ENCODE peak calls at places on chromosome 22, in ten cellular contexts. One of them, this sample, is unnamed.

GRCh38 chr22:28118957-28119631 is 200.0 kb upstream of the PITPNB start:
- DNase-seq in spleen: no peak
- DNase-seq in A549: no peak
- DNase-seq in heart left ventricle: no peak
- DNase-seq in body of pancreas: no peak
- DNase-seq in adrenal gland: no peak
- DNase-seq in testis: no peak
- DNase-seq in sigmoid colon: no peak
- DNase-seq in endothelial cell of umbilical vein: no peak
- DNase-seq in K562: no peak
- DNase-seq in this sample: no peak

GRCh38 chr22:23790819-23791736 is 4.3 kb downstream of the SMARCB1 start:
- DNase-seq in spleen: peak; percentile 51
- DNase-seq in A549: no peak
- DNase-seq in heart left ventricle: no peak
- DNase-seq in body of pancreas: no peak
- DNase-seq in adrenal gland: no peak
- DNase-seq in testis: peak; percentile 52
- DNase-seq in sigmoid colon: no peak
- DNase-seq in endothelial cell of umbilical vein: no peak
- DNase-seq in K562: no peak
- DNase-seq in this sample: no peak

GRCh38 chr22:26970809-26971394 is 313.5 kb downstream of the MIAT start:
- DNase-seq in spleen: no peak
- DNase-seq in A549: no peak
- DNase-seq in heart left ventricle: no peak
- DNase-seq in body of pancreas: no peak
- DNase-seq in adrenal gland: no peak
- DNase-seq in testis: no peak
- DNase-seq in sigmoid colon: no peak
- DNase-seq in endothelial cell of umbilical vein: no peak
- DNase-seq in K562: no peak
- DNase-seq in this sample: no peak

GRCh38 chr22:39941661-39942060 is 18.5 kb upstream of the TMA7B start:
- DNase-seq in spleen: no peak
- DNase-seq in A549: no peak
- DNase-seq in heart left ventricle: no peak
- DNase-seq in body of pancreas: no peak
- DNase-seq in adrenal gland: no peak
- DNase-seq in testis: no peak
- DNase-seq in sigmoid colon: no peak
- DNase-seq in endothelial cell of umbilical vein: no peak
- DNase-seq in K562: no peak
- DNase-seq in this sample: no peak

GRCh38 chr22:23035557-23036277 is 34.6 kb upstream of the GNAZ start:
- DNase-seq in spleen: peak; percentile 84
- DNase-seq in A549: no peak
- DNase-seq in heart left ventricle: no peak
- DNase-seq in body of pancreas: no peak
- DNase-seq in adrenal gland: no peak
- DNase-seq in testis: no peak
- DNase-seq in sigmoid colon: no peak
- DNase-seq in endothelial cell of umbilical vein: no peak
- DNase-seq in K562: peak; percentile 56
- DNase-seq in this sample: no peak

GRCh38 chr22:17990942-17991341 is 33.4 kb downstream of the MICAL3 start:
- DNase-seq in spleen: peak; percentile 50
- DNase-seq in A549: no peak
- DNase-seq in heart left ventricle: peak; percentile 34
- DNase-seq in body of pancreas: no peak
- DNase-seq in adrenal gland: no peak
- DNase-seq in testis: no peak
- DNase-seq in sigmoid colon: peak; percentile 32
- DNase-seq in endothelial cell of umbilical vein: no peak
- DNase-seq in K562: no peak
- DNase-seq in this sample: no peak

GRCh38 chr22:23315341-23315917 is 135.1 kb downstream of the BCR start:
- DNase-seq in spleen: peak; percentile 84
- DNase-seq in A549: peak; percentile 13
- DNase-seq in heart left ventricle: peak; percentile 32
- DNase-seq in body of pancreas: peak; percentile 56
- DNase-seq in adrenal gland: peak; percentile 75
- DNase-seq in testis: peak; percentile 80
- DNase-seq in sigmoid colon: peak; percentile 87
- DNase-seq in endothelial cell of umbilical vein: peak; percentile 49
- DNase-seq in K562: peak; percentile 80
- DNase-seq in this sample: peak; percentile 57

GRCh38 chr22:24965822-24966626 is 13.5 kb downstream of the KIAA1671 start:
- DNase-seq in spleen: no peak
- DNase-seq in A549: no peak
- DNase-seq in heart left ventricle: peak; percentile 45
- DNase-seq in body of pancreas: peak; percentile 90
- DNase-seq in adrenal gland: peak; percentile 92
- DNase-seq in testis: peak; percentile 55
- DNase-seq in sigmoid colon: no peak
- DNase-seq in endothelial cell of umbilical vein: peak; percentile 65
- DNase-seq in K562: no peak
- DNase-seq in this sample: peak; percentile 90

GRCh38 chr22:40855104-40855959 is 1.1 kb downstream of the ST13 start:
- DNase-seq in spleen: no peak
- DNase-seq in A549: no peak
- DNase-seq in heart left ventricle: no peak
- DNase-seq in body of pancreas: no peak
- DNase-seq in adrenal gland: peak; percentile 20
- DNase-seq in testis: peak; percentile 29
- DNase-seq in sigmoid colon: no peak
- DNase-seq in endothelial cell of umbilical vein: no peak
- DNase-seq in K562: no peak
- DNase-seq in this sample: no peak

GRCh38 chr22:29580200-29580810 is 608 bp downstream of the NIPSNAP1 start:
- DNase-seq in spleen: peak; percentile 74
- DNase-seq in A549: no peak
- DNase-seq in heart left ventricle: no peak
- DNase-seq in body of pancreas: peak; percentile 17
- DNase-seq in adrenal gland: no peak
- DNase-seq in testis: no peak
- DNase-seq in sigmoid colon: no peak
- DNase-seq in endothelial cell of umbilical vein: no peak
- DNase-seq in K562: no peak
- DNase-seq in this sample: no peak

GRCh38 chr22:29578462-29578861 is 2.5 kb downstream of the NIPSNAP1 start:
- DNase-seq in spleen: no peak
- DNase-seq in A549: no peak
- DNase-seq in heart left ventricle: no peak
- DNase-seq in body of pancreas: no peak
- DNase-seq in adrenal gland: no peak
- DNase-seq in testis: no peak
- DNase-seq in sigmoid colon: no peak
- DNase-seq in endothelial cell of umbilical vein: no peak
- DNase-seq in K562: no peak
- DNase-seq in this sample: no peak

GRCh38 chr22:29584975-29585374 is 4.1 kb upstream of the NIPSNAP1 start:
- DNase-seq in spleen: no peak
- DNase-seq in A549: no peak
- DNase-seq in heart left ventricle: no peak
- DNase-seq in body of pancreas: no peak
- DNase-seq in adrenal gland: peak; percentile 28
- DNase-seq in testis: no peak
- DNase-seq in sigmoid colon: no peak
- DNase-seq in endothelial cell of umbilical vein: no peak
- DNase-seq in K562: no peak
- DNase-seq in this sample: no peak

GRCh38 chr22:29581799-29582198 is 886 bp upstream of the NIPSNAP1 start:
- DNase-seq in spleen: no peak
- DNase-seq in A549: no peak
- DNase-seq in heart left ventricle: no peak
- DNase-seq in body of pancreas: no peak
- DNase-seq in adrenal gland: no peak
- DNase-seq in testis: no peak
- DNase-seq in sigmoid colon: no peak
- DNase-seq in endothelial cell of umbilical vein: no peak
- DNase-seq in K562: no peak
- DNase-seq in this sample: no peak
- H3K4me3 ChIP-seq in spleen: peak overlapping the region; percentile 77
- H3K4me3 ChIP-seq in A549: peak overlapping the region; percentile 71
- H3K4me3 ChIP-seq in heart left ventricle: no peak overlapping the region
- H3K4me3 ChIP-seq in body of pancreas: no peak overlapping the region
- H3K4me3 ChIP-seq in adrenal gland: no peak overlapping the region
- H3K4me3 ChIP-seq in testis: peak overlapping the region; percentile 65
- H3K4me3 ChIP-seq in sigmoid colon: no peak overlapping the region
- H3K4me3 ChIP-seq in endothelial cell of umbilical vein: no peak overlapping the region
- H3K4me3 ChIP-seq in K562: no peak overlapping the region
- H3K4me3 ChIP-seq in this sample: peak overlapping the region; percentile 68

DNA sequence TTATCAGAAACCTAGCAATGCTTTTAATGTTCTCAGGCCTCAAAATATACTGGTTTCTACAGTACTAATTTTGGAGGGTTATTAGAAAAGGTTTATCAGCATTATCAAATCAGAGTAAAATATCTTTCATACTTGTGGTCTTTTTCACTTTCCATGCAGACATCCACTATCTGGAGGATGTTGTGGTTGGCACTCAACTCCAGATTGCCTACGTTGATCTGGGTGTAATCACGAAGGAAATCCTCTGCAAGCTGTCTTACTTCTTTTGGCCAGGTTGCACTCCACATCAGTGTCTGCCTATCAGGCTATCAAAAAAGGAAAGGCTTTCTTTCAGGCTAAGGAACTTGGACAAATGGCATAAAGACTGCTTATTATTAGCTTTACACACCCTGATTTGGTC is 11.6 kb downstream of the DDX17 start:
- DNase-seq in spleen: no peak
- DNase-seq in A549: no peak
- DNase-seq in heart left ventricle: no peak
- DNase-seq in body of pancreas: no peak
- DNase-seq in adrenal gland: no peak
- DNase-seq in testis: no peak
- DNase-seq in sigmoid colon: no peak
- DNase-seq in endothelial cell of umbilical vein: no peak
- DNase-seq in K562: no peak
- DNase-seq in this sample: no peak
- TF ChIP-seq POLR2A in spleen: no peak
- TF ChIP-seq POLR2A in A549: no peak
- TF ChIP-seq POLR2A in heart left ventricle: no peak
- TF ChIP-seq POLR2A in body of pancreas: no peak
- TF ChIP-seq POLR2A in adrenal gland: no peak
- TF ChIP-seq POLR2A in testis: no peak
- TF ChIP-seq POLR2A in sigmoid colon: no peak
- TF ChIP-seq POLR2A in endothelial cell of umbilical vein: peak; percentile 27
- TF ChIP-seq POLR2A in K562: no peak
- TF ChIP-seq POLR2A in this sample: no peak

GRCh38 chr22:46731246-46732040 is 6.6 kb downstream of the CERK start:
- DNase-seq in spleen: no peak
- DNase-seq in A549: no peak
- DNase-seq in heart left ventricle: peak; percentile 72
- DNase-seq in body of pancreas: peak; percentile 90
- DNase-seq in adrenal gland: peak; percentile 81
- DNase-seq in testis: peak; percentile 69
- DNase-seq in sigmoid colon: no peak
- DNase-seq in endothelial cell of umbilical vein: no peak
- DNase-seq in K562: no peak
- DNase-seq in this sample: peak; percentile 89
- H3K4me3 ChIP-seq in spleen: no peak overlapping the region
- H3K4me3 ChIP-seq in A549: no peak overlapping the region
- H3K4me3 ChIP-seq in heart left ventricle: no peak overlapping the region
- H3K4me3 ChIP-seq in body of pancreas: no peak overlapping the region
- H3K4me3 ChIP-seq in adrenal gland: no peak overlapping the region
- H3K4me3 ChIP-seq in testis: no peak overlapping the region
- H3K4me3 ChIP-seq in sigmoid colon: no peak overlapping the region
- H3K4me3 ChIP-seq in endothelial cell of umbilical vein: no peak overlapping the region
- H3K4me3 ChIP-seq in K562: no peak overlapping the region
- H3K4me3 ChIP-seq in this sample: no peak overlapping the region

DNA sequence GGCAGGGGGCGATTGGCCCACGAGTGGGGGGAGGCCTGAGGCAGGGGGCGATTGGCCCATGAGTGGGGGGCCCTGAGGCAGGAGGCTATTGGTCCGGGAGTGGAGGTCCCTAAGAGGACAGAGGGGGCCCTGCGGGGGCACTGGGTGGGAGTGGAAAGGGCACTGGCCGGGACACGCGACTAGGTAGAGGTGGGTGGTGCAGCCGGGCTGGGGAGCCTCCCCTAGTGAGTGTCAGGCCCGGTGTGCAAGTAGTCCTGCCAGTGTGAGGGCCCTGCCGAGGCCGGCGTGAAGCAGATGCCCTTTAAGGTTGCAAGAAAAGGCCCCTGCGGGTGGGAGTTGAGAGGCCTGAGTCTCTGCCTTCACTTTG is 909 bp upstream of the BRD1 start:
- DNase-seq in spleen: peak; percentile 83
- DNase-seq in A549: no peak
- DNase-seq in heart left ventricle: no peak
- DNase-seq in body of pancreas: no peak
- DNase-seq in adrenal gland: no peak
- DNase-seq in testis: no peak
- DNase-seq in sigmoid colon: no peak
- DNase-seq in endothelial cell of umbilical vein: no peak
- DNase-seq in K562: no peak
- DNase-seq in this sample: no peak
- TF ChIP-seq POLR2A in spleen: no peak
- TF ChIP-seq POLR2A in A549: no peak
- TF ChIP-seq POLR2A in heart left ventricle: no peak
- TF ChIP-seq POLR2A in body of pancreas: no peak
- TF ChIP-seq POLR2A in adrenal gland: no peak
- TF ChIP-seq POLR2A in testis: no peak
- TF ChIP-seq POLR2A in sigmoid colon: no peak
- TF ChIP-seq POLR2A in endothelial cell of umbilical vein: no peak
- TF ChIP-seq POLR2A in K562: no peak
- TF ChIP-seq POLR2A in this sample: no peak

DNA sequence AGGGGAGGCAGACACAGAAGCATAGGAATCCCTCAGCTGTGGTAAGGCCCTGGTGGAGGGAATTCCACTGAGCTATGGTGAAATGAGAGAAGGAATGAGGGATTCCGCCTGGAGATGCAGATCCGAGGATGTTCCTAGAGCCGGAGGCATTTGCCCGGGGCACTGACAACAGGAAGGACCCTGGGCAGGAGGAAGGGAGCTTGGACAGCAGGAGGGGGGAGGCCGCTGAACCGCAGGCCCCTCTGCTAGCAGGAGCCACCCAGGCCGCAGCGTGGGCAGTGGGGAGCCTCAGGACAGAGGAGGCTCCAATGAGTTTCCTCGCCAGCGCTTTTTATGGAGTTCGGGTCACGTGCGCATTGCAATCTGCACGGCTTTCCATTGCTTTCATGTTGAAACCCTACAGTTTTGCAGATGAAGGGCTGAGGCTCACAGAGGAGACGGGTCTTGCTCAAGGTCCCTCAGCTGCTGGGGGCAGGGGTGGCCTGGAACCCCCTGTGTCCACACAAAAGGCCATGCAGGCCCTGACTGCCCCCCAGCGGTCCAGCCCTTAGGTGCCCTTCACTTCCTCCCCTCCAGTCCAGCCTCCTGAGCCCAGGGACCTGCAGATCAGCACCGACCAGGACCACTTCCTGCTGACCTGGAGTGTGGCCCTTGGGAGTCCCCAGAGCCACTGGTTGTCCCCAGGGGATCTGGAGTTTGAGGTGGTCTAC is 15.6 kb downstream of the CSF2RB start:
- DNase-seq in spleen: no peak
- DNase-seq in A549: no peak
- DNase-seq in heart left ventricle: no peak
- DNase-seq in body of pancreas: no peak
- DNase-seq in adrenal gland: no peak
- DNase-seq in testis: no peak
- DNase-seq in sigmoid colon: peak; percentile 47
- DNase-seq in endothelial cell of umbilical vein: no peak
- DNase-seq in K562: no peak
- DNase-seq in this sample: peak; percentile 8
- H3K4me3 ChIP-seq in spleen: no peak overlapping the region
- H3K4me3 ChIP-seq in A549: no peak overlapping the region
- H3K4me3 ChIP-seq in heart left ventricle: no peak overlapping the region
- H3K4me3 ChIP-seq in body of pancreas: no peak overlapping the region
- H3K4me3 ChIP-seq in adrenal gland: no peak overlapping the region
- H3K4me3 ChIP-seq in testis: no peak overlapping the region
- H3K4me3 ChIP-seq in sigmoid colon: no peak overlapping the region
- H3K4me3 ChIP-seq in endothelial cell of umbilical vein: no peak overlapping the region
- H3K4me3 ChIP-seq in K562: no peak overlapping the region
- H3K4me3 ChIP-seq in this sample: no peak overlapping the region

GRCh38 chr22:20130739-20131592 is 638 bp upstream of the ZDHHC8 start:
- DNase-seq in spleen: peak; percentile 96
- DNase-seq in A549: no peak
- DNase-seq in heart left ventricle: peak; percentile 93
- DNase-seq in body of pancreas: peak; percentile 88
- DNase-seq in adrenal gland: peak; percentile 92
- DNase-seq in testis: peak; percentile 91
- DNase-seq in sigmoid colon: peak; percentile 94
- DNase-seq in endothelial cell of umbilical vein: peak; percentile 82
- DNase-seq in K562: peak; percentile 99
- DNase-seq in this sample: peak; percentile 94
- TF ChIP-seq POLR2A in spleen: no peak
- TF ChIP-seq POLR2A in A549: no peak
- TF ChIP-seq POLR2A in heart left ventricle: peak; percentile 27
- TF ChIP-seq POLR2A in body of pancreas: no peak
- TF ChIP-seq POLR2A in adrenal gland: peak; percentile 76
- TF ChIP-seq POLR2A in testis: no peak
- TF ChIP-seq POLR2A in sigmoid colon: no peak
- TF ChIP-seq POLR2A in endothelial cell of umbilical vein: no peak
- TF ChIP-seq POLR2A in K562: no peak
- TF ChIP-seq POLR2A in this sample: no peak